ENCODE peak calls at places on chromosomes 16 and 17, in five cellular contexts. D is non-pigmented ciliary epithelial cell, J is T-helper 1 cell, F is GM04503, W is astrocyte of the cerebellum. Z is an unnamed sample.

GRCh38 chr17:42784361-42784760 is 4.0 kb downstream of the WNK4 start:
- DNase-seq in D (no peak), J (no peak), F (no peak), W (no peak), Z (no peak)

GRCh38 chr17:36742267-36743000 is 141.1 kb downstream of the MRM1 start:
- DNase-seq in D (no peak), J (no peak), F (no peak), W (no peak), Z (no peak)

GRCh38 chr17:77285594-77286390 is 145.0 kb downstream of the SEC14L1 start:
- DNase-seq in D (peak), J (no peak), F (peak), W (no peak), Z (no peak)

GRCh38 chr16:54194008-54194731 is 92.4 kb downstream of the IRX3 start:
- DNase-seq in D (peak), J (no peak), F (peak), W (peak), Z (no peak)

GRCh38 chr17:60107526-60108257 is 29.0 kb upstream of the HEATR6 start:
- DNase-seq in D (no peak), J (no peak), F (no peak), W (no peak), Z (no peak)

GRCh38 chr17:28874750-28875149 is 19.9 kb downstream of the ERAL1 start:
- DNase-seq in D (no peak), J (no peak), F (no peak), W (no peak), Z (no peak)

GRCh38 chr17:68356520-68356919 is 65.2 kb downstream of the ARSG start:
- DNase-seq in D (peak), J (peak), F (no peak), W (peak), Z (no peak)

GRCh38 chr16:10552998-10553491 is 27.4 kb downstream of the EMP2 start:
- DNase-seq in D (no peak), J (no peak), F (no peak), W (no peak), Z (no peak)

GRCh38 chr16:80029706-80030481 is 429.4 kb upstream of the MAF start:
- DNase-seq in D (no peak), J (no peak), F (no peak), W (no peak), Z (no peak)

GRCh38 chr16:3718019-3718391 is 681 bp upstream of the TRAP1 start:
- DNase-seq in D (no peak), J (no peak), F (no peak), W (no peak), Z (no peak)

GRCh38 chr16:27852681-27853080 is 210.8 kb downstream of the GSG1L start:
- DNase-seq in D (no peak), J (no peak), F (no peak), W (no peak), Z (no peak)

GRCh38 chr16:59259964-59260348 is 525.8 kb upstream of the GOT2 start:
- DNase-seq in D (no peak), J (no peak), F (no peak), W (no peak), Z (no peak)

GRCh38 chr17:1083451-1084187 is 86.7 kb downstream of the TIMM22 start:
- DNase-seq in D (no peak), J (no peak), F (no peak), W (no peak), Z (no peak)

GRCh38 chr17:5630434-5630833 is 46.1 kb upstream of the NLRP1 start:
- DNase-seq in D (no peak), J (no peak), F (peak), W (no peak), Z (no peak)

GRCh38 chr16:1002399-1003161 is 21.0 kb downstream of the SOX8 start:
- DNase-seq in D (peak), J (peak), F (peak), W (peak), Z (no peak)

GRCh38 chr16:65548470-65548869 is 426.6 kb upstream of the CDH11 start:
- DNase-seq in D (no peak), J (no peak), F (no peak), W (peak), Z (no peak)